ENCODE peak calls at places on chromosomes 3 and 15, in nine cellular contexts. One of them, this sample, is unnamed.

GRCh38 chr3:40899286-40899712 is 300.0 kb upstream of the CTNNB1 start:
- DNase-seq in osteoblast: peak
- DNase-seq in small intestine: no peak
- DNase-seq in psoas muscle: no peak
- DNase-seq in SJSA1: peak
- DNase-seq in CD8-positive, alpha-beta memory T cell: no peak
- DNase-seq in CD8-positive, alpha-beta T cell: no peak
- DNase-seq in H9: no peak
- DNase-seq in iPS DF 6.9: no peak
- DNase-seq in this sample: no peak

GRCh38 chr15:56244811-56245576 is 1.3 kb upstream of the RFX7 start:
- DNase-seq in osteoblast: peak
- DNase-seq in small intestine: peak
- DNase-seq in psoas muscle: no peak
- DNase-seq in SJSA1: peak
- DNase-seq in CD8-positive, alpha-beta memory T cell: peak
- DNase-seq in CD8-positive, alpha-beta T cell: peak
- DNase-seq in H9: peak
- DNase-seq in iPS DF 6.9: no peak
- DNase-seq in this sample: no peak

GRCh38 chr15:78767331-78767951 is 43.8 kb downstream of the ADAMTS7 start:
- DNase-seq in osteoblast: peak
- DNase-seq in small intestine: no peak
- DNase-seq in psoas muscle: peak
- DNase-seq in SJSA1: no peak
- DNase-seq in CD8-positive, alpha-beta memory T cell: no peak
- DNase-seq in CD8-positive, alpha-beta T cell: no peak
- DNase-seq in H9: no peak
- DNase-seq in iPS DF 6.9: no peak
- DNase-seq in this sample: no peak

GRCh38 chr3:16190704-16191103 is 16.2 kb downstream of the GALNT15 start:
- DNase-seq in osteoblast: no peak
- DNase-seq in small intestine: no peak
- DNase-seq in psoas muscle: no peak
- DNase-seq in SJSA1: no peak
- DNase-seq in CD8-positive, alpha-beta memory T cell: no peak
- DNase-seq in CD8-positive, alpha-beta T cell: no peak
- DNase-seq in H9: no peak
- DNase-seq in iPS DF 6.9: no peak
- DNase-seq in this sample: no peak

GRCh38 chr3:10224794-10225660 is 23.2 kb upstream of the TATDN2 start:
- DNase-seq in osteoblast: no peak
- DNase-seq in small intestine: peak
- DNase-seq in psoas muscle: peak
- DNase-seq in SJSA1: peak
- DNase-seq in CD8-positive, alpha-beta memory T cell: peak
- DNase-seq in CD8-positive, alpha-beta T cell: peak
- DNase-seq in H9: peak
- DNase-seq in iPS DF 6.9: peak
- DNase-seq in this sample: peak

GRCh38 chr3:178705925-178706324 is 169.7 kb downstream of the KCNMB2 start:
- DNase-seq in osteoblast: no peak
- DNase-seq in small intestine: no peak
- DNase-seq in psoas muscle: no peak
- DNase-seq in SJSA1: peak
- DNase-seq in CD8-positive, alpha-beta memory T cell: no peak
- DNase-seq in CD8-positive, alpha-beta T cell: no peak
- DNase-seq in H9: no peak
- DNase-seq in iPS DF 6.9: no peak
- DNase-seq in this sample: no peak

GRCh38 chr3:59480486-59480995 is 430.7 kb upstream of the CFAP20DC start:
- DNase-seq in osteoblast: peak
- DNase-seq in small intestine: no peak
- DNase-seq in psoas muscle: no peak
- DNase-seq in SJSA1: peak
- DNase-seq in CD8-positive, alpha-beta memory T cell: no peak
- DNase-seq in CD8-positive, alpha-beta T cell: no peak
- DNase-seq in H9: no peak
- DNase-seq in iPS DF 6.9: no peak
- DNase-seq in this sample: no peak

GRCh38 chr15:77497108-77497737 is 76.5 kb downstream of the HMG20A start:
- DNase-seq in osteoblast: peak
- DNase-seq in small intestine: no peak
- DNase-seq in psoas muscle: peak
- DNase-seq in SJSA1: no peak
- DNase-seq in CD8-positive, alpha-beta memory T cell: no peak
- DNase-seq in CD8-positive, alpha-beta T cell: no peak
- DNase-seq in H9: peak
- DNase-seq in iPS DF 6.9: no peak
- DNase-seq in this sample: peak

GRCh38 chr3:183635431-183636220 is at the start of gene KLHL24:
- DNase-seq in osteoblast: peak
- DNase-seq in small intestine: peak
- DNase-seq in psoas muscle: peak
- DNase-seq in SJSA1: peak
- DNase-seq in CD8-positive, alpha-beta memory T cell: peak
- DNase-seq in CD8-positive, alpha-beta T cell: peak
- DNase-seq in H9: peak
- DNase-seq in iPS DF 6.9: peak
- DNase-seq in this sample: peak

GRCh38 chr3:148136816-148137215 is 560.9 kb upstream of the AGTR1 start:
- DNase-seq in osteoblast: no peak
- DNase-seq in small intestine: no peak
- DNase-seq in psoas muscle: no peak
- DNase-seq in SJSA1: no peak
- DNase-seq in CD8-positive, alpha-beta memory T cell: no peak
- DNase-seq in CD8-positive, alpha-beta T cell: no peak
- DNase-seq in H9: no peak
- DNase-seq in iPS DF 6.9: no peak
- DNase-seq in this sample: no peak

GRCh38 chr3:47404955-47405790 is 24.4 kb downstream of the PTPN23 start:
- DNase-seq in osteoblast: peak
- DNase-seq in small intestine: no peak
- DNase-seq in psoas muscle: no peak
- DNase-seq in SJSA1: no peak
- DNase-seq in CD8-positive, alpha-beta memory T cell: no peak
- DNase-seq in CD8-positive, alpha-beta T cell: no peak
- DNase-seq in H9: no peak
- DNase-seq in iPS DF 6.9: no peak
- DNase-seq in this sample: peak

GRCh38 chr15:38257676-38258075 is 5.0 kb downstream of the SPRED1 start:
- DNase-seq in osteoblast: no peak
- DNase-seq in small intestine: no peak
- DNase-seq in psoas muscle: no peak
- DNase-seq in SJSA1: no peak
- DNase-seq in CD8-positive, alpha-beta memory T cell: no peak
- DNase-seq in CD8-positive, alpha-beta T cell: no peak
- DNase-seq in H9: no peak
- DNase-seq in iPS DF 6.9: no peak
- DNase-seq in this sample: no peak

GRCh38 chr15:59862191-59863155 is 141.6 kb upstream of the FOXB1 start:
- DNase-seq in osteoblast: peak
- DNase-seq in small intestine: no peak
- DNase-seq in psoas muscle: no peak
- DNase-seq in SJSA1: peak
- DNase-seq in CD8-positive, alpha-beta memory T cell: no peak
- DNase-seq in CD8-positive, alpha-beta T cell: no peak
- DNase-seq in H9: no peak
- DNase-seq in iPS DF 6.9: no peak
- DNase-seq in this sample: no peak

GRCh38 chr3:74332165-74332564 is 282.3 kb downstream of the CNTN3 start:
- DNase-seq in osteoblast: no peak
- DNase-seq in small intestine: no peak
- DNase-seq in psoas muscle: no peak
- DNase-seq in SJSA1: no peak
- DNase-seq in CD8-positive, alpha-beta memory T cell: no peak
- DNase-seq in CD8-positive, alpha-beta T cell: no peak
- DNase-seq in H9: no peak
- DNase-seq in iPS DF 6.9: no peak
- DNase-seq in this sample: no peak

GRCh38 chr3:115401891-115402501 is 221.3 kb upstream of the GAP43 start:
- DNase-seq in osteoblast: peak
- DNase-seq in small intestine: no peak
- DNase-seq in psoas muscle: no peak
- DNase-seq in SJSA1: peak
- DNase-seq in CD8-positive, alpha-beta memory T cell: no peak
- DNase-seq in CD8-positive, alpha-beta T cell: no peak
- DNase-seq in H9: no peak
- DNase-seq in iPS DF 6.9: no peak
- DNase-seq in this sample: no peak

GRCh38 chr15:85616549-85616948 is 178.2 kb downstream of the KLHL25 start:
- DNase-seq in osteoblast: no peak
- DNase-seq in small intestine: no peak
- DNase-seq in psoas muscle: no peak
- DNase-seq in SJSA1: no peak
- DNase-seq in CD8-positive, alpha-beta memory T cell: no peak
- DNase-seq in CD8-positive, alpha-beta T cell: no peak
- DNase-seq in H9: no peak
- DNase-seq in iPS DF 6.9: no peak
- DNase-seq in this sample: no peak

GRCh38 chr3:159252274-159252673 is 450.4 kb downstream of the MFSD1 start:
- DNase-seq in osteoblast: no peak
- DNase-seq in small intestine: no peak
- DNase-seq in psoas muscle: no peak
- DNase-seq in SJSA1: no peak
- DNase-seq in CD8-positive, alpha-beta memory T cell: no peak
- DNase-seq in CD8-positive, alpha-beta T cell: no peak
- DNase-seq in H9: no peak
- DNase-seq in iPS DF 6.9: no peak
- DNase-seq in this sample: no peak

GRCh38 chr3:140276698-140277097 is 341.7 kb downstream of the CLSTN2 start:
- DNase-seq in osteoblast: no peak
- DNase-seq in small intestine: peak
- DNase-seq in psoas muscle: no peak
- DNase-seq in SJSA1: no peak
- DNase-seq in CD8-positive, alpha-beta memory T cell: no peak
- DNase-seq in CD8-positive, alpha-beta T cell: no peak
- DNase-seq in H9: peak
- DNase-seq in iPS DF 6.9: no peak
- DNase-seq in this sample: no peak

DNA sequence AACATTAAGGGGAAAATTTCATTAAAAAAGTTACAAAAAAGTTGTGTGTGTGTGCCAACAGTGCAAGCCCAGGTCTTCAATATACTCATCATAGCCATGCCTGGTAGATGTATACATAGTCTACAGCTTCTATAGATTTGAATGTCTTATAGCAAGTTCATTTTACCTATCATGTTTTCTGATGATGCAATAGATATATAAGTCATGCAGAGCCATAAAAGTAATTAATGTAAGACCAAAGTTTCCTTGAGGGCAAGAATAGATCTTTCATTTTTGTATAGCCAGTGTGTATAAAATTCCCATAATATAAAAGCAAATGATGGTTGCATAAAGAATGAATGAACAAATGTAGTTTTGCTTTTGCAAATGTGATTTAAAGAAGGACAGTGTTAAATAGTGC is 1138.4 kb downstream of the TBL1XR1 start:
- DNase-seq in osteoblast: peak
- DNase-seq in small intestine: no peak
- DNase-seq in psoas muscle: no peak
- DNase-seq in SJSA1: no peak
- DNase-seq in CD8-positive, alpha-beta memory T cell: no peak
- DNase-seq in CD8-positive, alpha-beta T cell: no peak
- DNase-seq in H9: no peak
- DNase-seq in iPS DF 6.9: no peak
- DNase-seq in this sample: no peak
- H3K27ac ChIP-seq in osteoblast: no peak
- H3K27ac ChIP-seq in small intestine: no peak
- H3K27ac ChIP-seq in psoas muscle: no peak
- H3K27ac ChIP-seq in SJSA1: no peak
- H3K27ac ChIP-seq in CD8-positive, alpha-beta memory T cell: no peak
- H3K27ac ChIP-seq in CD8-positive, alpha-beta T cell: no peak
- H3K27ac ChIP-seq in H9: no peak
- H3K27ac ChIP-seq in iPS DF 6.9: no peak
- H3K27ac ChIP-seq in this sample: no peak

GRCh38 chr3:136990826-136991225 is 33.0 kb downstream of the IL20RB start:
- DNase-seq in osteoblast: no peak
- DNase-seq in small intestine: no peak
- DNase-seq in psoas muscle: no peak
- DNase-seq in SJSA1: no peak
- DNase-seq in CD8-positive, alpha-beta memory T cell: no peak
- DNase-seq in CD8-positive, alpha-beta T cell: no peak
- DNase-seq in H9: no peak
- DNase-seq in iPS DF 6.9: no peak
- DNase-seq in this sample: no peak

GRCh38 chr3:136995652-136996051 is 37.9 kb downstream of the IL20RB start:
- DNase-seq in osteoblast: no peak
- DNase-seq in small intestine: no peak
- DNase-seq in psoas muscle: no peak
- DNase-seq in SJSA1: no peak
- DNase-seq in CD8-positive, alpha-beta memory T cell: no peak
- DNase-seq in CD8-positive, alpha-beta T cell: no peak
- DNase-seq in H9: no peak
- DNase-seq in iPS DF 6.9: no peak
- DNase-seq in this sample: no peak

GRCh38 chr3:136992091-136992490 is 34.3 kb downstream of the IL20RB start:
- DNase-seq in osteoblast: no peak
- DNase-seq in small intestine: no peak
- DNase-seq in psoas muscle: no peak
- DNase-seq in SJSA1: no peak
- DNase-seq in CD8-positive, alpha-beta memory T cell: no peak
- DNase-seq in CD8-positive, alpha-beta T cell: no peak
- DNase-seq in H9: no peak
- DNase-seq in iPS DF 6.9: no peak
- DNase-seq in this sample: no peak

GRCh38 chr3:136989781-136990524 is 32.2 kb downstream of the IL20RB start:
- DNase-seq in osteoblast: no peak
- DNase-seq in small intestine: peak
- DNase-seq in psoas muscle: no peak
- DNase-seq in SJSA1: no peak
- DNase-seq in CD8-positive, alpha-beta memory T cell: no peak
- DNase-seq in CD8-positive, alpha-beta T cell: no peak
- DNase-seq in H9: no peak
- DNase-seq in iPS DF 6.9: no peak
- DNase-seq in this sample: no peak

GRCh38 chr3:136994772-136995516 is 37.2 kb downstream of the IL20RB start:
- DNase-seq in osteoblast: peak
- DNase-seq in small intestine: peak
- DNase-seq in psoas muscle: peak
- DNase-seq in SJSA1: no peak
- DNase-seq in CD8-positive, alpha-beta memory T cell: no peak
- DNase-seq in CD8-positive, alpha-beta T cell: no peak
- DNase-seq in H9: no peak
- DNase-seq in iPS DF 6.9: no peak
- DNase-seq in this sample: peak
- H3K27ac ChIP-seq in osteoblast: peak
- H3K27ac ChIP-seq in small intestine: no peak
- H3K27ac ChIP-seq in psoas muscle: peak
- H3K27ac ChIP-seq in SJSA1: no peak
- H3K27ac ChIP-seq in CD8-positive, alpha-beta memory T cell: no peak
- H3K27ac ChIP-seq in CD8-positive, alpha-beta T cell: no peak
- H3K27ac ChIP-seq in H9: no peak
- H3K27ac ChIP-seq in iPS DF 6.9: no peak
- H3K27ac ChIP-seq in this sample: peak

GRCh38 chr3:152650177-152650576 is 184.8 kb upstream of the P2RY1 start:
- DNase-seq in osteoblast: no peak
- DNase-seq in small intestine: peak
- DNase-seq in psoas muscle: no peak
- DNase-seq in SJSA1: no peak
- DNase-seq in CD8-positive, alpha-beta memory T cell: no peak
- DNase-seq in CD8-positive, alpha-beta T cell: no peak
- DNase-seq in H9: no peak
- DNase-seq in iPS DF 6.9: no peak
- DNase-seq in this sample: no peak
- H3K27ac ChIP-seq in osteoblast: no peak
- H3K27ac ChIP-seq in small intestine: no peak
- H3K27ac ChIP-seq in psoas muscle: no peak
- H3K27ac ChIP-seq in SJSA1: no peak
- H3K27ac ChIP-seq in CD8-positive, alpha-beta memory T cell: no peak
- H3K27ac ChIP-seq in CD8-positive, alpha-beta T cell: no peak
- H3K27ac ChIP-seq in H9: no peak
- H3K27ac ChIP-seq in iPS DF 6.9: no peak
- H3K27ac ChIP-seq in this sample: no peak

GRCh38 chr3:149634573-149634972 is 23.3 kb downstream of the WWTR1 start:
- DNase-seq in osteoblast: peak
- DNase-seq in small intestine: no peak
- DNase-seq in psoas muscle: no peak
- DNase-seq in SJSA1: no peak
- DNase-seq in CD8-positive, alpha-beta memory T cell: no peak
- DNase-seq in CD8-positive, alpha-beta T cell: no peak
- DNase-seq in H9: no peak
- DNase-seq in iPS DF 6.9: no peak
- DNase-seq in this sample: no peak
- H3K27ac ChIP-seq in osteoblast: no peak
- H3K27ac ChIP-seq in small intestine: no peak
- H3K27ac ChIP-seq in psoas muscle: no peak
- H3K27ac ChIP-seq in SJSA1: no peak
- H3K27ac ChIP-seq in CD8-positive, alpha-beta memory T cell: no peak
- H3K27ac ChIP-seq in CD8-positive, alpha-beta T cell: no peak
- H3K27ac ChIP-seq in H9: no peak
- H3K27ac ChIP-seq in iPS DF 6.9: no peak
- H3K27ac ChIP-seq in this sample: peak

This sample was measured in left ventricle myocardium inferior.